ENCODE peak calls at places on chromosomes 6 and 20, in nine cellular contexts. J is AG09309; N is activated T-cell treated with anti-CD3 and anti-CD28 coated beads, Interleukin-2, amount 50 U/mL, for 72 hours; A is T follicular helper cell; T is stimulated activated CD4-positive, alpha-beta T cell treated with anti-CD3 and anti-CD28 coated beads, Interleukin-2, amount 100 ng/mL, for 48 hours; Q is stomach; Y is heart right ventricle; C is NCI-H1092; R is upper lobe of right lung. U is an unnamed sample.

GRCh38 chr6:81894286-81894685 is 141.8 kb upstream of the TENT5A start:
- DNase-seq in Q (no peak), J (peak), Y (no peak), R (no peak), N (no peak), T (no peak), A (no peak), C (no peak), U (no peak)

GRCh38 chr20:43185901-43186300 is 3.8 kb downstream of the PTPRT start:
- DNase-seq in A (no peak), T (no peak), C (no peak), Y (no peak), R (no peak), N (no peak), Q (no peak), J (no peak), U (no peak)

GRCh38 chr6:101397199-101397598 is 3.7 kb downstream of the GRIK2 start:
- DNase-seq in Y (no peak), N (no peak), A (no peak), C (no peak), T (no peak), Q (no peak), R (no peak), J (no peak), U (no peak)

GRCh38 chr6:3259491-3259958 is 778 bp downstream of the PSMG4 start:
- DNase-seq in R (peak), C (no peak), A (no peak), Y (peak), T (peak), J (no peak), Q (peak), N (peak), U (no peak)

GRCh38 chr20:49798718-49799117 is 13.9 kb upstream of the SLC9A8 start:
- DNase-seq in T (no peak), J (no peak), R (no peak), A (no peak), Q (no peak), Y (no peak), N (no peak), C (no peak), U (no peak)

GRCh38 chr6:150029749-150030148 is 4.4 kb upstream of the RAET1L start:
- DNase-seq in N (no peak), Q (no peak), A (no peak), J (no peak), Y (no peak), T (no peak), C (no peak), R (no peak), U (no peak)

GRCh38 chr6:75317503-75318206 is 33.1 kb upstream of the TMEM30A start:
- DNase-seq in J (peak), R (no peak), N (no peak), Y (no peak), Q (no peak), T (no peak), A (no peak), C (no peak), U (no peak)

GRCh38 chr20:35111141-35111888 is 18.7 kb upstream of the TRPC4AP start:
- DNase-seq in Y (no peak), T (no peak), J (no peak), A (no peak), N (no peak), C (no peak), R (no peak), Q (no peak), U (peak)

GRCh38 chr6:158174514-158174913 is 6.4 kb downstream of the GTF2H5 start:
- DNase-seq in Q (no peak), N (no peak), T (no peak), R (no peak), A (no peak), C (no peak), J (peak), Y (no peak), U (no peak)

GRCh38 chr20:32984196-32984595 is 20.0 kb downstream of the SUN5 start:
- DNase-seq in C (no peak), Q (no peak), J (no peak), R (no peak), T (no peak), A (no peak), N (no peak), Y (no peak), U (no peak)

GRCh38 chr6:15441215-15441868 is 195.5 kb downstream of the JARID2 start:
- DNase-seq in Q (no peak), R (no peak), J (peak), N (peak), A (peak), T (peak), Y (no peak), C (no peak), U (no peak)

GRCh38 chr6:169172435-169172834 is 81.2 kb downstream of the THBS2 start:
- DNase-seq in A (no peak), Q (no peak), N (no peak), R (no peak), C (no peak), J (peak), T (no peak), Y (no peak), U (peak)

GRCh38 chr6:125983246-125983945 is 2.9 kb upstream of the TRMT11 start:
- DNase-seq in R (no peak), T (no peak), Y (no peak), N (no peak), J (peak), C (no peak), Q (no peak), A (no peak), U (no peak)

GRCh38 chr6:34205466-34205865 is 31.2 kb upstream of the HMGA1 start:
- DNase-seq in T (no peak), J (no peak), Y (no peak), N (no peak), Q (no peak), A (no peak), R (no peak), C (no peak), U (peak)

GRCh38 chr6:25013249-25013648 is 77.5 kb upstream of the RIPOR2 start:
- DNase-seq in R (no peak), N (peak), C (no peak), Q (no peak), Y (no peak), T (no peak), J (no peak), A (no peak), U (no peak)

GRCh38 chr6:165937564-165938358 is 229.9 kb downstream of the TBXT start:
- DNase-seq in R (no peak), N (no peak), Y (no peak), A (no peak), T (no peak), C (no peak), Q (no peak), J (no peak), U (no peak)

GRCh38 chr6:154791561-154792317 is 58.5 kb downstream of the SCAF8 start:
- DNase-seq in Y (no peak), J (peak), T (no peak), C (no peak), Q (no peak), N (no peak), R (no peak), A (no peak), U (no peak)

GRCh38 chr6:168667428-168667805 is 226.4 kb downstream of the SMOC2 start:
- DNase-seq in T (no peak), J (no peak), Q (no peak), A (no peak), C (no peak), N (no peak), Y (no peak), R (peak), U (no peak)

GRCh38 chr20:46897471-46897870 is 2.8 kb downstream of the EYA2 start:
- DNase-seq in C (no peak), N (no peak), Q (no peak), Y (no peak), A (no peak), T (no peak), J (no peak), R (no peak), U (no peak)

GRCh38 chr20:13355386-13355785 is 134.3 kb downstream of the ISM1 start:
- DNase-seq in A (no peak), T (no peak), Y (no peak), C (no peak), N (no peak), J (no peak), R (no peak), Q (no peak), U (no peak)

GRCh38 chr6:43833223-43833995 is 63.4 kb downstream of the VEGFA start:
- DNase-seq in A (no peak), Y (no peak), Q (peak), J (no peak), C (no peak), T (no peak), N (no peak), R (no peak), U (no peak)

GRCh38 chr6:111721677-111722219 is 116.1 kb upstream of the TRAF3IP2 start:
- DNase-seq in J (no peak), Y (peak), R (no peak), C (no peak), A (peak), T (peak), Q (no peak), N (peak), U (no peak)

GRCh38 chr6:4607793-4608192 is 168.4 kb upstream of the CDYL start:
- DNase-seq in T (no peak), Y (no peak), J (no peak), C (no peak), R (no peak), A (no peak), Q (no peak), N (no peak), U (no peak)

GRCh38 chr20:14197097-14197496 is 140.3 kb downstream of the FLRT3 start:
- DNase-seq in Q (no peak), N (no peak), J (peak), T (no peak), C (no peak), A (no peak), R (no peak), Y (no peak), U (no peak)

GRCh38 chr6:18978330-18979128 is 591.4 kb downstream of the RNF144B start:
- DNase-seq in A (no peak), N (no peak), T (no peak), J (no peak), Y (no peak), R (no peak), C (peak), Q (no peak), U (peak)

GRCh38 chr6:140541288-140541687 is 1166.8 kb upstream of the CITED2 start:
- DNase-seq in R (no peak), Y (no peak), T (no peak), N (no peak), A (no peak), Q (no peak), J (no peak), C (no peak), U (no peak)

GRCh38 chr6:144264270-144265060 is 20.7 kb upstream of the UTRN start:
- DNase-seq in N (no peak), Q (no peak), J (peak), Y (no peak), R (no peak), A (no peak), C (no peak), T (no peak), U (no peak)

GRCh38 chr20:63517376-63518309 is 2.9 kb upstream of the PPDPF start:
- DNase-seq in T (no peak), Q (no peak), C (no peak), Y (no peak), J (no peak), N (no peak), R (no peak), A (no peak), U (no peak)

GRCh38 chr6:29763491-29764289 is 40.5 kb downstream of the HLA-F start:
- DNase-seq in A (no peak), Q (no peak), C (no peak), J (peak), N (peak), Y (no peak), R (no peak), T (no peak), U (peak)

GRCh38 chr6:44932651-44933091 is 395.5 kb upstream of the RUNX2 start:
- DNase-seq in Q (no peak), Y (no peak), R (no peak), N (peak), J (no peak), A (peak), T (no peak), C (no peak), U (no peak)

GRCh38 chr6:1091905-1092304 is 220.0 kb upstream of the FOXQ1 start:
- DNase-seq in C (no peak), J (no peak), Y (no peak), Q (no peak), N (no peak), R (no peak), T (no peak), A (no peak), U (no peak)

GRCh38 chr20:44406572-44407100 is 51.1 kb downstream of the HNF4A start:
- DNase-seq in A (no peak), J (no peak), R (no peak), Y (no peak), Q (no peak), C (no peak), T (no peak), N (no peak), U (no peak)

GRCh38 chr6:125025164-125025854 is 63.1 kb downstream of the RNF217 start:
- DNase-seq in Q (no peak), Y (no peak), C (no peak), N (no peak), A (no peak), J (no peak), R (no peak), T (no peak), U (no peak)

GRCh38 chr6:37738216-37738615 is 40.5 kb upstream of the MDGA1 start:
- DNase-seq in R (no peak), N (no peak), Y (no peak), J (no peak), T (no peak), A (no peak), Q (no peak), C (no peak), U (no peak)

GRCh38 chr6:111952821-111953535 is 79.7 kb upstream of the FYN start:
- DNase-seq in T (no peak), J (no peak), A (no peak), R (no peak), Q (no peak), Y (no peak), C (no peak), N (no peak), U (peak)

GRCh38 chr20:38001173-38001875 is 31.9 kb downstream of the TTI1 start:
- DNase-seq in R (no peak), T (no peak), A (no peak), Q (no peak), N (peak), C (no peak), Y (no peak), J (peak), U (peak)

GRCh38 chr6:43478008-43478372 is 620 bp downstream of the TJAP1 start:
- DNase-seq in N (no peak), T (no peak), J (no peak), Y (no peak), Q (no peak), A (no peak), C (no peak), R (no peak), U (no peak)

GRCh38 chr6:155523821-155524238 is 68.2 kb upstream of the NOX3 start:
- DNase-seq in T (no peak), J (no peak), C (no peak), N (no peak), A (no peak), Q (no peak), R (no peak), Y (no peak), U (no peak)

GRCh38 chr6:53335224-53335994 is 13.3 kb downstream of the ELOVL5 start:
- DNase-seq in Q (peak), J (no peak), Y (no peak), R (no peak), T (peak), A (peak), N (peak), C (no peak), U (no peak)

U was measured in epithelial cell of prostate.